ENCODE peak calls at places on chromosomes 3 and 15, in four cellular contexts. D is HepG2, S is K562, P is GM12878. K is an unnamed sample.

GRCh38 chr3:133927543-133928066 is 31.9 kb upstream of the RAB6B start:
- DNase-seq in D (no peak), S (peak), P (no peak), K (peak)

GRCh38 chr3:141452045-141452444 is 34.8 kb upstream of the RASA2 start:
- DNase-seq in D (peak), S (peak), P (peak), K (no peak)

GRCh38 chr15:30038667-30039523 is 43.9 kb upstream of the GOLGA8J start:
- DNase-seq in D (no peak), S (no peak), P (no peak), K (no peak)

GRCh38 chr15:65132841-65133549 is 613 bp downstream of the PDCD7 start:
- DNase-seq in D (peak), S (peak), P (no peak), K (peak)

GRCh38 chr3:4797201-4797600 is 182.0 kb upstream of the BHLHE40 start:
- DNase-seq in D (no peak), S (no peak), P (no peak), K (no peak)

GRCh38 chr3:105397974-105398373 is 31.3 kb downstream of the ALCAM start:
- DNase-seq in D (no peak), S (no peak), P (no peak), K (no peak)

GRCh38 chr3:106945435-106945834 is 431.8 kb upstream of the CCDC54 start:
- DNase-seq in D (no peak), S (no peak), P (no peak), K (no peak)

GRCh38 chr15:32030795-32031194 is 480 bp downstream of the CHRNA7 start:
- DNase-seq in D (no peak), S (no peak), P (no peak), K (peak)

GRCh38 chr15:92112180-92112579 is 258.7 kb downstream of the SLCO3A1 start:
- DNase-seq in D (no peak), S (no peak), P (no peak), K (no peak)

GRCh38 chr15:89820651-89821611 is 6.3 kb upstream of the ANPEP start:
- DNase-seq in D (no peak), S (no peak), P (no peak), K (no peak)

GRCh38 chr3:130857336-130858026 is 36.4 kb upstream of the ATP2C1 start:
- DNase-seq in D (no peak), S (no peak), P (peak), K (no peak)

GRCh38 chr15:35958021-35958420 is 412.1 kb upstream of the DPH6 start:
- DNase-seq in D (no peak), S (no peak), P (no peak), K (no peak)

GRCh38 chr15:44569316-44569715 is 32.4 kb downstream of the EIF3J start:
- DNase-seq in D (no peak), S (no peak), P (no peak), K (no peak)

DNA sequence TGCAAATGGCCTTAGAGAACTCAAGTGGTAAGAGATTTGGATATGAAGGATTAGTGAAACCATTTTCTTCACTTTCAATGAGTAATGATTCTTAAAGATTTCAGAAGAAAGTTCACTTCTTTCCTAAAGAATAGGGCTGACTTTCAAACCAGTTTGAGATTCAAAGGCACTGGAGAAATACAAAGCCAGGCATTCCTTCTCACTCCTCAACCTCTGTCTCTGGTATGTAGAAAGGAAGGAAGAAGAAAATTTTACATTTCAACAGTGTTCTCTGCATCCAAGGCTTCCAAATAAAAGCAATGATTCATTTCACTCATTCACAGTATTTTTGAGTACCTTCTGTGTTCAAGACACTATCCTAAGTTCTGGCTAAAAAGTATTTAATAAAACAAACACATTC is 79.7 kb downstream of the IMPG2 start:
- DNase-seq in D (no peak), S (no peak), P (no peak), K (no peak)
- TF ChIP-seq FOXK2 in D (no peak), S (no peak), P (no peak), K (no peak)

GRCh38 chr3:123447416-123447748 is 1.5 kb downstream of the ADCY5 start:
- DNase-seq in D (no peak), S (no peak), P (no peak), K (no peak)
- TF ChIP-seq BHLHE40 in D (no peak), S (no peak), P (no peak), K (no peak)

DNA sequence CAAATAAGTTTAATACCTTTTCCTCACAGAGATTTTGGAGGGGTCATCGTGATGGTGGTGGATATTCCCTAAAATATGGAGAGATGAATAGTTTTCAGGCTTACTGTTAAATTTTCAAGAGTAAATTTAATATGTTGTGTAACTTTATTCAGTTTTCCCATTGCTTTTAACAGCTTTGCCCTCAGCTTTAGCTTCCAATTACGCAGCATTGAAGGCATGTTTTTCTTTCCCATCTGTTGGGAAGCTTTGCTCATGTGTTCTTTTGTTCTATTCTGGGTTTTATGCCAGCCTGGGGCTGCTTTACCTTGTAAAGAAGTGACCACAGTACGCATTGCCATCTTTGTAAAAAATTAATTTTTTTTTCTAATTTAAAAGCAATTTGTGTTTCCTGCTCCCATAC is 151.5 kb downstream of the B3GALNT1 start:
- DNase-seq in D (no peak), S (no peak), P (no peak), K (no peak)
- TF ChIP-seq TARDBP in D (no peak), S (no peak), P (no peak), K (no peak)

DNA sequence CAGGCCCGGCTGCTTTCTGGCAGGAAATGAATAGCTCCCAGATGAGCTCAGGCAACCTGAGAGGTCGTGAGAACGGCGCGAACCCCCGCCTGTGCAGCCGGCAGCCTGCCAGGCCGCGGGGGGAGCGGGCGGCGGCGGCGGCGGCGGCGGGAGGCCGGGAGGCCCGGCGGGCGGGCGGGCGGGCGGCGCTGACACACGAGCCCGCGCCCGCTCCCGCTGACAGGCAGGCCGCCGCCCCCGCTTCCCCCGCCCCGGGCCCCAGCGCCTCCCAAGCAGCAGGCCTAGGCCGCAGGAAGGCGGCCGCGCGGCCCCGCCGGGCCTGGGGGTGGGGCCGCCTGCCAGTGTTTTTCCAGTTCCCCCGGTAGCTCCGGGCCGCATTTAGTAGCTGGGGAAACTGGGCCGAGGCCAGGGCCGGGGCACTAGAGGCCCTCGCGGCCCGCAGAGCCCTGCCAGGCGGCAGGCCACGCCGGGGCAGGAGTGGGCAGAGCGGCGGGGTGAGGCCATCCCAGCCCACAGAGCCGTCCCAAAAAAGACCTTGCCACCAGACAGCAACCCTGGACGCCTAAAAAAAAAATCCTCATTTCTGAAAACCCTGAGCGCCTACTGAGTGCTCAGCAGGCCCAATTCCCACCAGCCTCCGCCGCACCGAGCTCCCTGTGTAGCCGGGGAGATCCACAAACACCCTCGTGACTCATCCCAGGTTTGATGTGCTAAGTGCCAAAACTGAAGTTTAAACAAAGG is 5.6 kb downstream of the HES1 start:
- DNase-seq in D (peak), S (peak), P (no peak), K (peak)
- TF ChIP-seq FOXK2 in D (no peak), S (no peak), P (no peak), K (no peak)

GRCh38 chr15:98647774-98648653 is at the start of gene IGF1R:
- DNase-seq in D (peak), S (peak), P (no peak), K (peak)

GRCh38 chr15:98649621-98649995 is 1.3 kb downstream of the IGF1R start:
- DNase-seq in D (no peak), S (peak), P (no peak), K (peak)

GRCh38 chr15:98649996-98650870 is 1.9 kb downstream of the IGF1R start:
- DNase-seq in D (peak), S (no peak), P (no peak), K (peak)

GRCh38 chr15:98647026-98647773 is 1.1 kb upstream of the IGF1R start:
- DNase-seq in D (peak), S (peak), P (no peak), K (peak)

GRCh38 chr15:98648654-98649537 is 557 bp downstream of the IGF1R start:
- DNase-seq in D (no peak), S (peak), P (no peak), K (peak)
- TF ChIP-seq BHLHE40 in D (no peak), S (no peak), P (no peak), K (no peak)

GRCh38 chr15:58472221-58472620 is 40.4 kb downstream of the LIPC start:
- DNase-seq in D (no peak), S (no peak), P (no peak), K (no peak)
- TF ChIP-seq TARDBP in D (no peak), S (no peak), P (no peak), K (no peak)